ENCODE peak calls at places on chromosome 1, in eight cellular contexts. J is substantia nigra, H is Ammon's horn, Q is endothelial cell of umbilical vein, P is cardiac muscle cell, C is NCI-H2171, Y is EH, D is epithelial cell of esophagus. A is an unnamed sample.

GRCh38 chr1:89451011-89451410 is 73.6 kb upstream of the LRRC8B start:
- DNase-seq in J (no peak), H (no peak), Q (no peak), P (peak; percentile 59), C (no peak), Y (peak; percentile 38), D (peak; percentile 74), A (no peak)

GRCh38 chr1:1910651-1911389 is 4.2 kb upstream of the CALML6 start:
- DNase-seq in J (no peak), H (no peak), Q (no peak), P (no peak), C (no peak), Y (no peak), D (no peak), A (no peak)

GRCh38 chr1:172662464-172663109 is 3.7 kb downstream of the FASLG start:
- DNase-seq in J (no peak), H (peak; percentile 20), Q (peak; percentile 11), P (peak; percentile 93), C (no peak), Y (peak; percentile 90), D (peak; percentile 77), A (no peak)

GRCh38 chr1:26164036-26164927 is 4.5 kb downstream of the C1orf232 start:
- DNase-seq in J (peak; percentile 9), H (no peak), Q (peak; percentile 38), P (peak; percentile 37), C (peak; percentile 29), Y (peak; percentile 22), D (peak; percentile 26), A (no peak)

GRCh38 chr1:185044981-185045792 is at the start of gene RNF2:
- DNase-seq in J (peak; percentile 70), H (peak; percentile 87), Q (peak; percentile 86), P (peak; percentile 90), C (peak; percentile 74), Y (peak; percentile 79), D (peak; percentile 77), A (peak; percentile 35)

GRCh38 chr1:203675596-203676347 is 49.1 kb downstream of the ATP2B4 start:
- DNase-seq in J (no peak), H (no peak), Q (no peak), P (no peak), C (no peak), Y (no peak), D (no peak), A (no peak)

GRCh38 chr1:16067127-16067768 is 6.2 kb downstream of the FAM131C start:
- DNase-seq in J (peak; percentile 21), H (no peak), Q (no peak), P (no peak), C (peak; percentile 81), Y (no peak), D (peak; percentile 59), A (no peak)

GRCh38 chr1:197675475-197676324 is 99.6 kb downstream of the DENND1B start:
- DNase-seq in J (no peak), H (peak; percentile 13), Q (no peak), P (peak; percentile 69), C (peak; percentile 90), Y (peak; percentile 37), D (peak; percentile 45), A (no peak)

GRCh38 chr1:164498792-164499191 is 60.2 kb upstream of the PBX1 start:
- DNase-seq in J (no peak), H (no peak), Q (no peak), P (no peak), C (no peak), Y (no peak), D (no peak), A (no peak)

GRCh38 chr1:58401991-58402390 is 144.5 kb downstream of the OMA1 start:
- DNase-seq in J (no peak), H (no peak), Q (peak; percentile 26), P (peak; percentile 41), C (no peak), Y (peak; percentile 58), D (no peak), A (no peak)

GRCh38 chr1:156488566-156489165 is 11.9 kb downstream of the MEF2D start:
- DNase-seq in J (no peak), H (no peak), Q (no peak), P (no peak), C (no peak), Y (no peak), D (no peak), A (no peak)

GRCh38 chr1:1835546-1835945 is 55.3 kb downstream of the GNB1 start:
- DNase-seq in J (no peak), H (no peak), Q (no peak), P (no peak), C (peak; percentile 13), Y (no peak), D (peak; percentile 95), A (no peak)

GRCh38 chr1:8595919-8596318 is 221.5 kb downstream of the RERE start:
- DNase-seq in J (no peak), H (no peak), Q (no peak), P (no peak), C (no peak), Y (peak; percentile 6), D (no peak), A (no peak)

A was measured in pulmonary artery endothelial cell.